ENCODE peak calls at places on chromosomes 4 and X, in nine cellular contexts. Q is heart left ventricle, V is mammary epithelial cell, F is PC-9, D is nephron progenitor cell, T is body of pancreas, M is SK-N-SH, C is brain microvascular endothelial cell, I is neural crest cell. O is an unnamed sample.

GRCh38 chrX:68894513-68895338 is 65.9 kb downstream of the EFNB1 start:
- DNase-seq in D (no peak), C (peak), Q (peak), M (peak), F (peak), T (peak), V (peak), I (no peak), O (no peak)

GRCh38 chr4:113349400-113349799 is 299.9 kb downstream of the ANK2 start:
- DNase-seq in M (no peak), C (no peak), V (no peak), F (no peak), D (no peak), I (no peak), Q (no peak), T (no peak), O (no peak)

GRCh38 chrX:103330601-103331397 is 760 bp downstream of the TCEAL7 start:
- DNase-seq in D (peak), Q (no peak), C (no peak), T (no peak), M (peak), V (no peak), F (no peak), I (no peak), O (no peak)

GRCh38 chrX:143296521-143296920 is 220.8 kb downstream of the SPANXN3 start:
- DNase-seq in T (no peak), I (no peak), F (no peak), M (no peak), D (no peak), V (no peak), C (no peak), Q (no peak), O (no peak)

GRCh38 chr4:70705856-70706461 is 15.8 kb upstream of the RUFY3 start:
- DNase-seq in Q (no peak), I (no peak), D (no peak), F (no peak), T (no peak), C (peak), M (no peak), V (no peak), O (no peak)

GRCh38 chrX:107924136-107924746 is 57.9 kb downstream of the TEX13B start:
- DNase-seq in T (no peak), M (no peak), F (no peak), I (no peak), V (no peak), Q (no peak), D (no peak), C (no peak), O (no peak)

GRCh38 chrX:28638775-28639174 is 51.5 kb downstream of the IL1RAPL1 start:
- DNase-seq in I (no peak), D (no peak), T (no peak), V (no peak), Q (no peak), F (no peak), M (no peak), C (peak), O (no peak)

GRCh38 chrX:12994321-12994720 is 19.4 kb downstream of the TMSB4X start:
- DNase-seq in V (no peak), I (no peak), C (no peak), D (no peak), F (no peak), T (no peak), M (no peak), Q (no peak), O (no peak)

DNA sequence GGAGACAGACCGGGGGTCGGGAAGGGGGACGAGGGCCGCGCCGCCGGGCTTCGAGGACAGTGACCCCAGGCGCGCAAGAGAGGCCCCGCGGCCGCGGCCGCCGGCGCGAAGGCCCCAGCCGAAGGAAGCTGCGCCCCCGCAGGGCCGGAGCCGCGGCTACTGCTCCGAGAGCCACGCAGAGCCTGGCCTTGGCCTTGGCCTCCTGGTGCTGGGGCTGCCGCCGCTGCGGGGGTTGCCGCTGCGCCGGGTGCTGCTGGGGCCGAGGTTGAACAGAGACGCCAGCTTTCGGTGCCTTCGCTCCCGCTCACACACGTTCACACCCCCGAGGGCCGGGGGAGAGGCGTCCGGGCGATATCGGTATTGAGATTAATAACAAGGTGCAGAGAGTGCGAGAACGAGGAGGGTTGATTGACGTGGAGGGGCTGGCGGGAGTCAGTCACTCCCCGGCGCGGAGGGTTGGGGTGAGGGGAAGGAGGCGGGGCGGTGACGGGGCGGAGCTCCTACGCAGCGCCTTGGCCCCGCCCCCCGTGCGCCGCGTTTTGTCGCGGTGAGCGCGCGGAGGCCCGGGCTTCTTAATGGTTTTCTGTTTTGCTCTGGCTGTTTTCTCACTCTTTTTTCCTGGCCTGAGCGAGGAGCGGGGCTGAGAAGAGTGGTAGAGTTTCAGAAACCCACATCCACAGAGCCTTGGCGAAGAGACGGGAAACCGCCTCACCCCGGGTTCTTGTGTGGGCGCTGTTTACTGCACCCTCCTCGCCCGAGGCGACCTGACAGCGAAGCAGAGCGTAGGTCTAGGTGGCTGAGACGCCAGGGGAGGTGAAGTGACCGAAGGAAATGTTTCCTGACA is 890 bp upstream of the CNOT6L start:
- DNase-seq in F (peak), D (peak), V (peak), M (peak), C (peak), T (peak), Q (peak), I (peak), O (peak)
- TF ChIP-seq CTCF in F (no peak), D (no peak), V (no peak), M (peak), C (no peak), T (no peak), Q (no peak), I (no peak), O (no peak)

GRCh38 chrX:153662266-153662665 is 11.3 kb downstream of the PNCK start:
- DNase-seq in M (peak), C (peak), T (peak), Q (peak), F (no peak), I (no peak), D (peak), V (no peak), O (peak)
- TF ChIP-seq CTCF in M (peak), C (peak), T (peak), Q (peak), F (no peak), I (peak), D (peak), V (peak), O (no peak)

DNA sequence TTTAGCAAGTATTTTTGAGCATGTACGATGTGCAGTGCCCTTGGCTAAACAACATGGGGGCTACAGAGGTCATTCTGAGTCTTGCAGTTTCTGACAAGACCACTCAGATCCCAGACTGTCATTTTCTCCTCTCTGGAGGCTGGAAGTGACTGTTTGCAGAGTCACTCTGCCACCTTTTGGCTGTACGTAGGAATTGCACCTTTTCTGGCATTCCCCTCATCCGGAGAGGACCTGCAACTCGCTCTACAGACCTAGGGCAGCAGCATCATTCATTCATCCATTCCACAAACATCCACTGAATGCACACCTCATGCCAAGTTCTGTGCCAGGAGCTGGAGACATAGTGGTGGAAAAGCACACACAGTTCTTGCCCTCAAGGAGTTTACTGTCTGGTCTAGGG is 160.4 kb upstream of the GPR101 start:
- DNase-seq in V (peak), F (peak), T (peak), I (peak), Q (no peak), D (peak), M (peak), C (peak), O (no peak)
- TF ChIP-seq CTCF in V (peak), F (peak), T (peak), I (peak), Q (no peak), D (peak), M (peak), C (peak), O (no peak)

GRCh38 chrX:102067966-102068723 is 57.3 kb upstream of the TCEAL2 start:
- DNase-seq in F (peak), M (peak), C (peak), T (peak), V (peak), D (peak), Q (no peak), I (peak), O (no peak)
- TF ChIP-seq CTCF in F (peak), M (peak), C (peak), T (peak), V (peak), D (peak), Q (peak), I (peak), O (no peak)

GRCh38 chr4:2537011-2537830 is 774 bp downstream of the FAM193A start:
- DNase-seq in V (peak), Q (peak), T (peak), C (no peak), D (no peak), F (peak), M (peak), I (peak), O (no peak)
- TF ChIP-seq CTCF in V (no peak), Q (no peak), T (no peak), C (no peak), D (no peak), F (no peak), M (no peak), I (no peak), O (no peak)

GRCh38 chr4:173017802-173018201 is 150.8 kb upstream of the GALNT7 start:
- DNase-seq in F (no peak), Q (no peak), D (no peak), T (no peak), M (no peak), I (no peak), C (no peak), V (no peak), O (no peak)

GRCh38 chr4:173014836-173015235 is 153.8 kb upstream of the GALNT7 start:
- DNase-seq in D (no peak), C (no peak), V (no peak), F (no peak), Q (no peak), T (no peak), I (no peak), M (no peak), O (no peak)

GRCh38 chr4:173012608-173013007 is 156.0 kb upstream of the GALNT7 start:
- DNase-seq in I (no peak), Q (no peak), V (no peak), M (no peak), F (no peak), D (no peak), C (no peak), T (no peak), O (no peak)

GRCh38 chr4:173013232-173013932 is 155.2 kb upstream of the GALNT7 start:
- DNase-seq in C (peak), T (peak), D (peak), Q (no peak), F (peak), I (peak), V (no peak), M (peak), O (peak)

GRCh38 chr4:173014113-173014558 is 154.5 kb upstream of the GALNT7 start:
- DNase-seq in D (peak), I (peak), V (peak), C (peak), M (peak), Q (no peak), T (no peak), F (no peak), O (no peak)
- TF ChIP-seq CTCF in D (no peak), I (peak), V (no peak), C (peak), M (peak), Q (no peak), T (no peak), F (no peak), O (no peak)

DNA sequence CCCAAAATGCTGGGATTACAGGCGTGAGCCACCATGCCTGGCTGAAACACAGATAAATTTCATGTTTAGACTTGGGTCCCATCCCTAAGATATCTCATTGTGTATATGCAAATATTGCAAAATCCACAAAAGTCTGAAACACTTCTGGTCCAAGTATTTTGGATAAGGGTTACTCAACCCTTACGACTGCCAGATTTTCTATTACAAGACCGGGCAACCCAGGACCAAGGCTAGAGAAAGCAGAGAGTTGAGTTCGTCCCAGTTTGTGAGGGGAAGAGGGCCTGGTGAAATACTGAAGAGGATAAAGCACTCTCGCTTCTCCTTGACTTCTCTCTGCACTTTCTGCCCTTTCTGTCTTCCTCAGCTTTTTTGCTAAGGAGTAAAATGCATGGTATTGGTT is 34.5 kb downstream of the ZFX start:
- DNase-seq in V (no peak), D (no peak), C (no peak), M (no peak), Q (no peak), T (no peak), I (no peak), F (no peak), O (no peak)
- TF ChIP-seq CTCF in V (no peak), D (no peak), C (no peak), M (no peak), Q (no peak), T (no peak), I (no peak), F (no peak), O (no peak)

GRCh38 chr4:181939199-181939945 is 303.8 kb upstream of the TENM3 start:
- DNase-seq in I (no peak), T (no peak), V (peak), C (no peak), M (no peak), D (no peak), Q (no peak), F (no peak), O (no peak)
- TF ChIP-seq CTCF in I (no peak), T (no peak), V (peak), C (peak), M (no peak), D (no peak), Q (no peak), F (no peak), O (no peak)